ENCODE peak calls at places on chromosomes 1 and 21, in eight cellular contexts. D is psoas muscle; T is HFF-Myc; V is fibroblast of the aortic adventitia; F is endothelial cell; M is CD8-positive, alpha-beta T cell; E is MCF 10A; P is testis. Q is an unnamed sample.

GRCh38 chr1:53893999-53894636 is at the start of gene DIO1:
- DNase-seq in E (no peak), D (no peak), V (no peak), F (no peak), T (no peak), M (no peak), P (no peak), Q (peak)

GRCh38 chr21:9739240-9739639 is 782.1 kb upstream of the TPTE start:
- DNase-seq in F (no peak), M (no peak), D (no peak), P (no peak), E (no peak), V (no peak), T (no peak), Q (peak)

GRCh38 chr1:169348356-169349036 is 19.1 kb downstream of the NME7 start:
- DNase-seq in P (no peak), E (peak), V (peak), M (no peak), D (no peak), T (peak), F (peak), Q (no peak)

GRCh38 chr1:153355445-153356071 is 2.1 kb upstream of the S100A9 start:
- DNase-seq in E (peak), F (peak), M (no peak), V (peak), P (peak), T (peak), D (peak), Q (peak)

GRCh38 chr1:153465728-153466625 is 5.5 kb upstream of the S100A7 start:
- DNase-seq in M (peak), P (peak), D (peak), E (peak), T (no peak), V (peak), F (peak), Q (peak)

GRCh38 chr1:54317084-54317483 is 89.1 kb downstream of the SSBP3 start:
- DNase-seq in D (no peak), V (no peak), P (no peak), E (no peak), F (no peak), T (no peak), M (no peak), Q (no peak)

GRCh38 chr1:47449702-47450552 is 12.1 kb downstream of the FOXD2 start:
- DNase-seq in F (peak), M (no peak), D (peak), T (no peak), V (no peak), P (peak), E (peak), Q (peak)

GRCh38 chr1:54227091-54227602 is 27.2 kb downstream of the MRPL37 start:
- DNase-seq in M (no peak), E (peak), T (no peak), D (no peak), V (no peak), F (no peak), P (peak), Q (no peak)

GRCh38 chr1:92808353-92808752 is 23.4 kb upstream of the EVI5 start:
- DNase-seq in M (no peak), P (no peak), V (no peak), D (no peak), E (no peak), T (no peak), F (no peak), Q (no peak)

GRCh38 chr1:79133703-79134258 is 127.3 kb upstream of the ADGRL4 start:
- DNase-seq in T (no peak), F (no peak), P (no peak), M (no peak), D (no peak), V (no peak), E (no peak), Q (no peak)

GRCh38 chr1:162381941-162382750 is 618 bp downstream of the C1orf226 start:
- DNase-seq in V (no peak), P (peak), T (no peak), F (no peak), M (no peak), E (peak), D (no peak), Q (no peak)

GRCh38 chr1:198830397-198830796 is 191.6 kb downstream of the PTPRC start:
- DNase-seq in E (no peak), D (no peak), P (no peak), M (no peak), V (no peak), F (no peak), T (no peak), Q (no peak)

GRCh38 chr1:107865627-107866026 is 99.4 kb downstream of the VAV3 start:
- DNase-seq in E (no peak), D (no peak), M (no peak), P (no peak), V (no peak), T (no peak), F (no peak), Q (no peak)

GRCh38 chr1:2238361-2239055 is 10.4 kb downstream of the SKI start:
- DNase-seq in V (no peak), T (no peak), F (no peak), P (no peak), M (no peak), E (no peak), D (no peak), Q (no peak)

GRCh38 chr1:205276334-205277065 is 45.0 kb downstream of the NUAK2 start:
- DNase-seq in D (no peak), T (no peak), V (no peak), P (no peak), F (no peak), M (no peak), E (peak), Q (no peak)

GRCh38 chr1:33378976-33379375 is 51.9 kb downstream of the PHC2 start:
- DNase-seq in F (no peak), V (no peak), D (no peak), E (no peak), M (no peak), P (no peak), T (no peak), Q (peak)

GRCh38 chr1:230758705-230759354 is 11.6 kb downstream of the CAPN9 start:
- DNase-seq in M (no peak), P (no peak), T (peak), F (no peak), D (no peak), E (no peak), V (peak), Q (no peak)

GRCh38 chr1:99548924-99549605 is 96.8 kb upstream of the PALMD start:
- DNase-seq in M (no peak), F (no peak), P (peak), V (peak), E (peak), T (no peak), D (no peak), Q (no peak)

GRCh38 chr21:42806489-42807140 is 72.7 kb downstream of the WDR4 start:
- DNase-seq in V (no peak), E (no peak), M (no peak), D (no peak), P (no peak), F (no peak), T (no peak), Q (no peak)

GRCh38 chr1:25050165-25050564 is 120.1 kb upstream of the RUNX3 start:
- DNase-seq in E (no peak), T (no peak), P (no peak), M (no peak), V (no peak), F (no peak), D (peak), Q (no peak)

GRCh38 chr1:235503333-235504121 is 725 bp downstream of the B3GALNT2 start:
- DNase-seq in E (peak), T (no peak), V (peak), F (peak), M (no peak), P (peak), D (peak), Q (peak)

GRCh38 chr1:75203415-75204277 is 69.5 kb downstream of the LHX8 start:
- DNase-seq in T (peak), D (no peak), V (peak), F (peak), M (no peak), E (peak), P (peak), Q (no peak)

GRCh38 chr1:76330993-76331603 is 256.6 kb downstream of the ST6GALNAC3 start:
- DNase-seq in V (peak), P (peak), F (peak), M (no peak), E (peak), T (peak), D (no peak), Q (peak)

GRCh38 chr1:55474168-55474786 is 259.1 kb upstream of the USP24 start:
- DNase-seq in M (no peak), D (no peak), E (peak), T (no peak), V (peak), P (no peak), F (no peak), Q (no peak)

GRCh38 chr1:170593612-170594011 is 61.6 kb downstream of the GORAB start:
- DNase-seq in F (no peak), V (peak), P (no peak), D (no peak), T (no peak), E (no peak), M (no peak), Q (no peak)

GRCh38 chr1:241772932-241773500 is 75.0 kb upstream of the EXO1 start:
- DNase-seq in T (no peak), F (no peak), E (no peak), P (no peak), M (no peak), V (no peak), D (no peak), Q (no peak)

GRCh38 chr1:151166506-151166956 is 587 bp downstream of the SCNM1 start:
- DNase-seq in D (no peak), M (no peak), P (no peak), V (peak), E (peak), T (no peak), F (peak), Q (no peak)

GRCh38 chr1:151167116-151167515 is 1.2 kb downstream of the SCNM1 start:
- DNase-seq in P (no peak), F (no peak), M (no peak), D (no peak), V (no peak), T (no peak), E (no peak), Q (no peak)

GRCh38 chr1:151164732-151165280 is 896 bp downstream of the LYSMD1 start:
- DNase-seq in F (no peak), P (no peak), E (no peak), V (peak), D (no peak), M (no peak), T (no peak), Q (no peak)

GRCh38 chr1:151165281-151165737 is 393 bp downstream of the LYSMD1 start:
- DNase-seq in P (peak), V (peak), F (peak), D (peak), T (no peak), E (peak), M (no peak), Q (no peak)

GRCh38 chr1:151165738-151166505 is at the start of the genes LYSMD1 and SCNM1:
- DNase-seq in M (peak), E (peak), F (peak), P (peak), V (peak), D (peak), T (peak), Q (peak)
- TF ChIP-seq CTCF in M (no peak), E (no peak), F (no peak), P (no peak), V (no peak), D (no peak), T (no peak), Q (no peak)

GRCh38 chr21:44973598-44973997 is 33.8 kb downstream of the SLX9 start:
- DNase-seq in V (no peak), D (no peak), E (no peak), T (no peak), P (no peak), F (no peak), M (no peak), Q (peak)

GRCh38 chr21:44971672-44971995 is 31.8 kb downstream of the SLX9 start:
- DNase-seq in F (no peak), T (no peak), M (no peak), E (no peak), P (no peak), V (no peak), D (no peak), Q (no peak)

GRCh38 chr21:44970766-44971671 is 31.2 kb downstream of the SLX9 start:
- DNase-seq in V (no peak), E (no peak), M (no peak), D (no peak), P (no peak), T (no peak), F (no peak), Q (peak)

GRCh38 chr21:44972821-44973220 is 33.0 kb downstream of the SLX9 start:
- DNase-seq in F (no peak), M (no peak), P (no peak), T (no peak), D (no peak), V (no peak), E (no peak), Q (no peak)

GRCh38 chr21:44972301-44972814 is 32.5 kb downstream of the SLX9 start:
- DNase-seq in F (no peak), D (no peak), M (no peak), T (no peak), P (no peak), V (no peak), E (no peak), Q (no peak)
- TF ChIP-seq CTCF in F (no peak), D (no peak), M (no peak), T (no peak), P (no peak), V (no peak), E (no peak), Q (no peak)

DNA sequence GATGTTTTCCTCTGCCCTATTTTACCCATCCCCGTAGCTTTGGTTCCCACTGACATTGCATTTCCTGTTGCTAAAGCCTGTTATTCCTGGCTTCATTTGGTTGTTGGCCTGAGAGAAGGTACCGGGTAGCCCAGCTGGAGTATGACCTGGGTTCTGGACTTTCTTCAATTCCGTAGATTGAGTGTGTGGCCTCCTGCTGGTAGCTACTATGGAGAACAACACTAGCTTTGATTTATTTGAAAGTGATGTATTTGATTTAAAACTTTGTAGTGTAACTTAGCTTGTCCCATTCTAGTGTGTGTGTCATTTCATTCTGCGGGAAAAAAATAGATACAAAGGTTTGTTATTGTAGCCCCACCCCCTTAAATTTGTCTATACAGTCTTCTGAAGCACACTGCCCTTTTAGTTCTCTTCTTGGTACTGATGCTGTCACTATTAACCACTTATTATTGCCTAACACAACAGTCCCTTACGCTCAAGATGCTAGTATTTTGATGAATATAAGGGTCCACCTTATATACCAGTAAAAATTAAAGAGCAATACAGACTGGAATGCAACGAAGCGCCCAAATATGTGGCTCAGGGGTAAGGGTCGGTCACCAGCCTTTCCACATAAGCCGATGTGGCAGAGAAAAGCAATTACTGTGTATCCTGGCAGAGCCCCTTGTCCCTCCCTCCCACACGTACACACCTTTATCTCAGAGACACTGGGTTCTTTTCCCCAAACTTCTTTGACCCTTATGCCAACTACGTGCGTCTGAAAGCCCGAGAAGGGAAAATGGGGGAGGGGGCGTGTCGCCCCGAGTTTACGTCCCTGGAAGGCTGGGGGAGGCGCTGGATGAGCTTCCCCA is 645 bp upstream of the MOV10 start:
- DNase-seq in V (peak), F (no peak), D (no peak), P (peak), E (peak), M (no peak), T (no peak), Q (no peak)
- TF ChIP-seq CTCF in V (peak), F (peak), D (peak), P (peak), E (peak), M (peak), T (peak), Q (peak)

DNA sequence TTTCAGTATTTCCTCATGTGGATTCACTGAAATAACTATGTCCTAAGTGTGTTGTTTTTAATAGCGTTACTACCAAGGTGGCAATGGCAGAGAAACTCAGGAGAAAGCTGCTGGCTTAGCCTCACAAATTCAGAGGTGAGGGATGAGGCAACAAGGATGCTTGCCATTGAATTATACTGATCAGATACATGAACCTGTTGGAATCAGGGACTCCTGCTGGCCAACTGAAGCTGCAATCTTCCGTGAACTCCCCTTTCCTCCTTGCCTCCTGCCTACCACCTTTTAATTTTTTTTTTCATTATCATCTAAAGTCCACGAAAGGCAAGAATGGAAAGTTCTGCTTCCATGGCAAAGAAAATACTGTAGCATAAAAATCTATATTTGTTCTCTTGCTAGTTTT is 254.7 kb downstream of the NFIA start:
- DNase-seq in V (no peak), F (no peak), M (no peak), T (no peak), E (peak), D (no peak), P (no peak), Q (no peak)
- TF ChIP-seq CTCF in V (no peak), F (no peak), M (no peak), T (no peak), E (no peak), D (peak), P (no peak), Q (peak)

DNA sequence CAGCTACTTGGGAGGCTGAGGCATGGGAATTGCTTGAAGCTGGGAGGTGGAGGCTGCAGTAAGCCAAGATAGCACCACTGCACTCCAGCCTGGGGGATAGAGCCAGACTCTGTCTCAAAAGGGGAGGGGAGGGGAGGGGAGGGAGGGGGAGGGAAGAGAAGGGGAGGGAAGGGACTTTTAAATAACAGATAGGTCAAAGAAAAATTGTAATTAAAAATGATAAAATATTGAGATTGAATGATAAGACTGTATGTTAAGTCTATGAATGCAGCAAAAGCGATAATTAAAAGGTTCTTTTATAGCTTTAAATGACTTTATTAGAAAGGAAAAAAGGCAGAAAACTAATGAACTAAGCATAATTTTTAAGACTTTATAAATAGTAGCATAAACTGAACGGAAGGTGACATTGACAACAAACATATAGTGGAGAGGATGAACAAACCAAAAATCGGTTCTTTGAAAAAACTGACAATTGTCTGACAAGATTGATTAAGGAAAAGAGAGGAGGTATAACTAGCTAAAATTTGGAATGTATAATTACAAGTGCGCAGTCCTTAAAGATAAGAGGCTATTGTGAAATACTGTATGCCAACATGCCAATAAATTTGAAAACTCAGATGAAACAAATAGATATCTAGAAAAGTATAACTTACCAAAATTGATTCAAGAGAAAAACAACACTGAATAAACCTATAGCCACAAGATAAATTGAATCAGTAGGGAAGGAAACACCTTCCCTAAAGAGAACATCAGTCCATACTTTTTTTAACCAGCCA is 8.4 kb downstream of the SPOCD1 start:
- DNase-seq in M (no peak), P (no peak), D (no peak), E (no peak), T (no peak), F (no peak), V (no peak), Q (no peak)
- TF ChIP-seq CTCF in M (no peak), P (no peak), D (no peak), E (no peak), T (no peak), F (no peak), V (no peak), Q (no peak)

GRCh38 chr1:105914403-105914802 is 1142.1 kb upstream of the PRMT6 start:
- DNase-seq in P (no peak), M (no peak), E (no peak), T (no peak), V (no peak), F (no peak), D (no peak), Q (peak)

DNA sequence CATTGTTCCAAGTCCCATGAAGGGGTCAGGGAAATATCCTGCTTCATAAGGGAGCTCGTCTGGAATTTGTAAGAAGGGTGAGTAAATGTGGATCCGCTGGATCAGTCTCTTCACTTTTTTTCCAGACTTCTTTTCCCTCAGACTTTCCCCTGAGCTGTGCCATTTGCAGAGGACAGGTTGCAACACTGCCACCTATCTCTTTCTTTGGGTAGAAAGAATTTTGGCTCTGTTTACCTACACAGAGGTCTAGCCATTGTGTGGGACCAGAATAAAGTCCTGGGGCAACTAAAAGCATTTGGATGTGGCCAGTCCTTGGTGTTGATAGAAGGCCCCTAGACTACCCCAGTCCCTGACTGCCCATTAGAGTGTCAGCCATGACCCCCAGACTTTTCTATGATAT is 1146.7 kb upstream of the PRMT6 start:
- DNase-seq in F (no peak), V (no peak), D (no peak), T (no peak), P (no peak), E (no peak), M (no peak), Q (no peak)
- TF ChIP-seq CTCF in F (no peak), V (no peak), D (no peak), T (no peak), P (no peak), E (no peak), M (no peak), Q (no peak)

Q was measured in upper lobe of left lung.